ENCODE peak calls at places on chromosomes 13 and 19, in four cellular contexts. P, N, E and Q are unnamed samples.

GRCh38 chr19:16325161-16325527 is 518 bp downstream of the KLF2 start:
- DNase-seq in P (peak; percentile 63), N (no peak), E (peak; percentile 71), Q (peak; percentile 59)

GRCh38 chr13:114111577-114111976 is 20.8 kb downstream of the RASA3 start:
- DNase-seq in E (no peak), N (no peak), P (peak; percentile 56), Q (no peak)

GRCh38 chr19:42111384-42111783 is 20.9 kb downstream of the POU2F2 start:
- DNase-seq in P (peak; percentile 76), N (no peak), E (no peak), Q (no peak)

GRCh38 chr19:40298026-40298425 is 12.9 kb upstream of the AKT2 start:
- DNase-seq in P (no peak), E (no peak), N (no peak), Q (no peak)

GRCh38 chr13:50909605-50910482 is at the start of gene RNASEH2B:
- DNase-seq in E (peak; percentile 85), N (peak; percentile 65), P (peak; percentile 77), Q (peak; percentile 55)

GRCh38 chr13:36356058-36356457 is 9.9 kb upstream of the SPART start:
- DNase-seq in N (no peak), P (no peak), E (no peak), Q (no peak)

GRCh38 chr19:35314858-35315470 is 14.0 kb upstream of the CD22 start:
- DNase-seq in N (no peak), E (no peak), P (no peak), Q (no peak)

GRCh38 chr13:27954406-27954851 is 14.7 kb downstream of the CDX2 start:
- DNase-seq in N (peak; percentile 29), E (peak; percentile 75), P (peak; percentile 51), Q (no peak)

GRCh38 chr19:46271488-46272197 is 25.2 kb upstream of the HIF3A start:
- DNase-seq in N (peak; percentile 77), P (peak; percentile 93), E (no peak), Q (no peak)

GRCh38 chr19:19372656-19373416 is 32.6 kb upstream of the GATAD2A start:
- DNase-seq in E (peak; percentile 65), P (peak; percentile 76), N (peak; percentile 78), Q (peak; percentile 83)

GRCh38 chr19:9171393-9171991 is 7.3 kb upstream of the OR7D2 start:
- DNase-seq in E (no peak), N (no peak), P (no peak), Q (no peak)

GRCh38 chr13:55432814-55433213 is 1707.9 kb upstream of the PRR20A start:
- DNase-seq in E (no peak), N (peak; percentile 25), P (no peak), Q (no peak)

GRCh38 chr19:1739960-1740629 is 13.2 kb upstream of the ONECUT3 start:
- DNase-seq in P (no peak), N (no peak), E (no peak), Q (no peak)

GRCh38 chr13:35699805-35700204 is 223.3 kb upstream of the MAB21L1 start:
- DNase-seq in E (no peak), P (peak; percentile 85), N (peak; percentile 26), Q (no peak)

GRCh38 chr19:10544242-10544752 is 593 bp downstream of the ATG4D start:
- DNase-seq in N (no peak), P (peak; percentile 58), E (peak; percentile 37), Q (peak; percentile 17)

DNA sequence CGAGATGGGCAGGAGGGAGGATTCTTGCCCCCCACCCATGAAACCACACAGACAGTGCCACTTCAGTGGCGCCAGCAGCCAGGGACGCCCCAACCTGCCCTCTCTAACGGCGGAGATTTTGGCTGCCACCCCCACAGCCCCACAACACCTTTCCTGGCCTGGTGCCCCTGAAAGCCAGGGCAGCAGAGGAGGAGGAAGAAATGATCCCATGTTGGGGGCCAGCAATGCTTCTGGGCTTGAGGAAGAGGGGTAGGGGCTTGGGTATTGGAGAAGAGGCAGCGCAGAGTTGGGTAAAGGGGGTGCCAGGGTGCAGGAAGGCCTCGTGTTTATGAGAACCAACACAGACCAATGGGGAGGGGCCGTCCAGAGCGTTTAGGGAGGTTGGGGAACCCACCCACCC is 1.7 kb downstream of the MLLT1 start:
- DNase-seq in N (no peak), E (no peak), P (no peak), Q (no peak)
- H3K27ac ChIP-seq in N (no peak overlapping the region), E (no peak overlapping the region), P (no peak overlapping the region), Q (no peak overlapping the region)

GRCh38 chr13:110605132-110605531 is 10.2 kb upstream of the NAXD start:
- DNase-seq in P (no peak), N (no peak), E (no peak), Q (no peak)
- TF ChIP-seq EZH2phosphoT487 in P (no peak), N (no peak), E (no peak), Q (no peak)

GRCh38 chr19:50564229-50565105 is 3.8 kb downstream of the LRRC4B start:
- DNase-seq in P (no peak), E (no peak), N (no peak), Q (no peak)

GRCh38 chr19:50568321-50569022 is at the start of gene LRRC4B:
- DNase-seq in P (no peak), N (no peak), E (peak; percentile 85), Q (no peak)

GRCh38 chr19:50567052-50567841 is 988 bp downstream of the LRRC4B start:
- DNase-seq in N (no peak), P (no peak), E (peak; percentile 65), Q (no peak)

GRCh38 chr19:50567882-50568281 is 353 bp downstream of the LRRC4B start:
- DNase-seq in E (no peak), N (no peak), P (no peak), Q (no peak)

DNA sequence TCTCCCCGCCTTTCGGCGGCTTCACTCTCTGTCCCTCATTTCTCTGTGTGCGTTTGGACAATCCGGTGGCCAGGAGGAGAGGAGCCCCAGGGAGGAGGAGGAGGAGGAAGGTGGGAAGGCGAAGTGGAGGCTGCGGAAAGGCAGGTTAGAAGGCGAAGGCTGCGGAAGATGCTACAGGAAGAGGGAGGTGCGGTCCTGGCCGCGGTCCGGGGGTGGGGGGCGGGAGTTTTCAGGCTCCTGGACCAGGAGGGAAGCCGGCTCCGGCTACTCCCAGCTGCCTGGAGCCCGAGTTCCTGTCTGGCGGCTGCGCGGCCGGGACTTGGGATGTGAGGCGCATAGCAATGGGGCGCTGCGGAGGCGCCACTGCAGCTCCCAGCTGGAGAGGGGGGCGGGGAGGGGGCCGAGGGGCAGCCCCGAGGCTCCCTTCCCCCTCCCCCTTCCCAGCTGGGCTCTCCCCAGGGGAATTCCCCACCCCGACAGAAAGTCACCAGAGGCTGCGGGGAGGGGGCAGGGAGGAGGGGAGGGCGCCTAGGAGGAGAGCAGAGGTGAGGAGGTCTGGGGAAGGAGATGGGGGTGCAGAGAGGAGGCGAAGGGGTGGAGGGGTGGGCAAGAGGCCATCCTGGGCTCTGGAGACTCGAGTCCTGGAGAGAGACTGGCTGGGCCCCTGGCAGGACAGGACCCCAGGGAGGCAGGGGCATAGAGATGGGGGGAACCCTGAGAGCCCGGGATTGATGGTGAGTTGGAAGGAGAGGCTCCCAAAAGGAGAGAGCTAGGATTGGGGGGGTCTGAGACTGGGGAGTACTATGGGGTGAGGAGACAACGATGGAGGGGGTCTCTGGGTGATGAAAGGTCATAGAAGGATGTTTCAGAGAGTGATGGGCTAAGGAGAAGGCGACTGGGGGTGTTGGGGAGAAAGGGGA is 2.0 kb downstream of the LRRC4B start:
- DNase-seq in P (no peak), N (no peak), E (peak; percentile 85), Q (no peak)
- H2AFZ ChIP-seq in P (no peak overlapping the region), N (no peak overlapping the region), E (peak overlapping the region; percentile 86), Q (no peak overlapping the region)

DNA sequence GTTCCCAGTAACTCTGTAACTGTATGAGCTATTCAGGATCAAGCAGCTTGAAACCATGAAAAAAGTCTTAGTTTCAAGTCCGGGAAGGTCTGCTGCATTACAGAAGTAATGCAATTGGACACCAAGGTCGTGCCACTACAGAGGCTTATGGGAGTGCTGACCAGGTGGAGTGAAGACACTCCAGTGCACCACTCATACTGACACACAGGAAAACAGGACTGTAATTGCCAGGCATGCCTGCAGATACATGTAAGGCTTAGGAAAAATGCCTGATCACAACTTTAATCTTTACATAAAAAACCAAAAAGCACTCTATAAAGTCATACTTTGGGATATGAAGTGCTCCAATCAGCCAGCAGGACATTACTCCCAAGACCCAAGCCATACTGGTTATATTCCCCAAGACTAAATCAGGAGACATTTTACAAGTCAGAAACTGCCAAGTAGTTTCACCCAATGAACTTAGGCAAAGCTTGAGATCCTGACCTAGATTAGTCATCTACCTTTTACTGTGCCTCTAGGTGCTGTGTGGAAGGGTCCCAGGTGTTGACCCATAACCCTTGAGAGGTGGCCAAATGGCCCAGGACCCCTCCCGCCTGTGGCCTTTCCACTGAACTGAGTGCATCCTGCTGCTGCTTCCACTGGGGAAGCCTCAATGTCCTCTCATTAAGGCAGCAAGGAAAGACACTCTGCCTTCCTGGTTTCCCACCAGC is 27.5 kb downstream of the ANKRD10 start:
- DNase-seq in P (no peak), N (no peak), E (no peak), Q (no peak)
- H3K27ac ChIP-seq in P (no peak overlapping the region), N (no peak overlapping the region), E (peak overlapping the region; percentile 78), Q (no peak overlapping the region)